ENCODE peak calls at places on chromosomes 11 and 22, in eight cellular contexts. U is IMR-90, Z is H1, J is SK-N-SH, V is A549, F is HepG2, P is K562, S is GM12878. R is an unnamed sample.

GRCh38 chr11:3165152-3165705 is at the start of gene OSBPL5:
- DNase-seq in V (peak), S (no peak), U (peak), P (peak), Z (no peak), J (peak), F (no peak), R (no peak)

GRCh38 chr11:112292188-112292587 is 31.5 kb upstream of the PLET1 start:
- DNase-seq in U (no peak), P (no peak), J (no peak), V (no peak), F (no peak), Z (no peak), S (no peak), R (no peak)

GRCh38 chr11:64135711-64136110 is 30.2 kb downstream of the MACROD1 start:
- DNase-seq in U (no peak), J (no peak), Z (no peak), S (no peak), F (no peak), V (no peak), P (no peak), R (no peak)

GRCh38 chr11:115581871-115582639 is 77.8 kb upstream of the CADM1 start:
- DNase-seq in Z (no peak), P (peak), U (peak), J (peak), S (no peak), F (no peak), V (no peak), R (no peak)

GRCh38 chr22:41770715-41771452 is 29.6 kb upstream of the CCDC134 start:
- DNase-seq in Z (no peak), F (no peak), U (no peak), S (no peak), P (no peak), J (no peak), V (no peak), R (no peak)

GRCh38 chr22:44721206-44721605 is 19.2 kb downstream of the PRR5 start:
- DNase-seq in Z (peak), P (peak), U (no peak), J (no peak), V (no peak), S (no peak), F (no peak), R (no peak)

GRCh38 chr22:20561882-20562281 is 54.5 kb downstream of the MED15 start:
- DNase-seq in J (no peak), U (no peak), V (no peak), F (no peak), Z (no peak), S (no peak), P (no peak), R (no peak)

GRCh38 chr11:75474878-75475766 is 42.1 kb upstream of the KLHL35 start:
- DNase-seq in F (no peak), J (peak), U (peak), V (no peak), S (no peak), P (peak), Z (peak), R (no peak)

GRCh38 chr11:88293931-88294330 is 43.6 kb downstream of the CTSC start:
- DNase-seq in S (no peak), U (peak), F (no peak), J (no peak), Z (no peak), V (no peak), P (no peak), R (no peak)

GRCh38 chr11:212150-213100 is 4.9 kb downstream of the RIC8A start:
- DNase-seq in V (no peak), J (no peak), S (no peak), Z (no peak), U (no peak), F (no peak), P (no peak), R (no peak)

GRCh38 chr11:5932671-5933070 is 9.4 kb upstream of the OR56A3 start:
- DNase-seq in Z (no peak), F (no peak), S (no peak), V (no peak), P (no peak), U (no peak), J (no peak), R (no peak)

GRCh38 chr22:29757096-29757495 is 9.7 kb downstream of the ZMAT5 start:
- DNase-seq in F (no peak), U (no peak), V (no peak), S (no peak), Z (no peak), J (no peak), P (no peak), R (no peak)

GRCh38 chr11:17574799-17575144 is 27.7 kb downstream of the OTOG start:
- DNase-seq in F (no peak), U (no peak), S (no peak), J (no peak), P (no peak), V (no peak), Z (peak), R (no peak)

GRCh38 chr22:41009222-41009948 is 58.2 kb downstream of the RBX1 start:
- DNase-seq in U (peak), S (no peak), Z (no peak), F (no peak), P (no peak), J (no peak), V (no peak), R (no peak)

GRCh38 chr11:75280227-75280671 is 39.7 kb downstream of the TPBGL start:
- DNase-seq in P (peak), V (peak), S (peak), U (peak), Z (peak), F (peak), J (peak), R (peak)

GRCh38 chr22:25331050-25331449 is 111.6 kb downstream of the CRYBB2 start:
- DNase-seq in F (no peak), P (no peak), U (no peak), V (no peak), Z (no peak), J (no peak), S (no peak), R (no peak)

GRCh38 chr11:59028105-59028504 is 58.0 kb upstream of the GLYATL1B start:
- DNase-seq in J (no peak), P (no peak), Z (no peak), V (no peak), U (no peak), F (no peak), S (no peak), R (no peak)

GRCh38 chr11:92130432-92130831 is 94.2 kb upstream of the FAT3 start:
- DNase-seq in V (no peak), S (no peak), F (no peak), J (no peak), U (peak), Z (no peak), P (no peak), R (no peak)

GRCh38 chr22:32308191-32308590 is 49.5 kb upstream of the RFPL3 start:
- DNase-seq in V (no peak), S (no peak), U (no peak), Z (no peak), F (no peak), J (no peak), P (no peak), R (no peak)

GRCh38 chr11:66888282-66888681 is 31.4 kb downstream of the LRFN4 start:
- DNase-seq in V (no peak), Z (no peak), U (no peak), J (no peak), P (no peak), F (no peak), S (no peak), R (no peak)

GRCh38 chr11:3894128-3894731 is 38.8 kb downstream of the STIM1 start:
- DNase-seq in V (no peak), F (no peak), Z (no peak), P (peak), S (peak), U (peak), J (no peak), R (no peak)

DNA sequence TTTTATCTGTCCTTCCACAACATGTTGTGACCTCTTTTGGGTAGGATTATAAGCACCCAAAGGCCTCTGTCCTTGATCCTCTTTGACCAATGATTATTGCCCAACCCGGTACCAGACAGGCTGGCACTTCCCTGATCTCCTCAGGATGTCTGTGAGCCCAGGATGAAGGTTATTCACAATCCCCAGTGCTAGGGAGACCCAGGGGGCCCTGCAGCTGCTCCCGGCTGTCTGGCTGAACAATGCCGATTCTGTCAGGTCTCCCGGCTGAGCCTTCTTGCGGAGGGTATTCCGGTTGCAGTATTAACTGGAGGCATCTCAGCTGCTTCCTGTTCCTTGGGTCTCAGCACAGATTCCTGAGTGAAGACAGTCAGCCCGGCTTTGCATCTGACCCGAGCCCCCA is 71.2 kb upstream of the CDON start:
- DNase-seq in S (no peak), Z (no peak), P (no peak), F (peak), U (no peak), V (no peak), J (no peak), R (no peak)
- TF ChIP-seq RAD21 in S (no peak), Z (no peak), P (no peak), F (no peak), U (no peak), V (no peak), J (no peak), R (no peak)

GRCh38 chr11:93143186-93143585 is 54.6 kb downstream of the SLC36A4 start:
- DNase-seq in S (no peak), V (no peak), P (no peak), J (no peak), F (no peak), Z (no peak), U (peak), R (no peak)

GRCh38 chr11:93145381-93145780 is 52.4 kb downstream of the SLC36A4 start:
- DNase-seq in U (no peak), P (no peak), S (no peak), V (no peak), J (no peak), F (no peak), Z (no peak), R (no peak)

DNA sequence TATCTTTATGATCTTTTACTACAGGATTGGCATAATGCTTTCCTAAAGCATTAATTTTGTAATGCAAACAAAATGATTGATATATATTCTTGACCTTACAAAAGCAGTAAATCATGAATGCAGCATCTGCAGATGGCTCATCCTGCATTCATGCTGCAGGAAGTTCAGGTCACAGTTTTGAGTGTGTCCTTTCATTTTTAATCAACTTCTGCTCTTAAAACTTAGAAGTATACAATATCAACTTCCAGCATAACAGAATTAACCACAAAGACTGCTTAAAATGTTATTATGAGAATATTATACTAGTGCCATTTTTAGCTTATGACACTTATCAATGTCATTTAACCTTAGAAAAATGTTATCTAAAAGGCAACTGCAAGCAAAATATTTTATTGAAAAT is 54.0 kb downstream of the SLC36A4 start:
- DNase-seq in V (no peak), Z (no peak), U (peak), P (no peak), S (no peak), F (no peak), J (no peak), R (no peak)
- TF ChIP-seq RAD21 in V (no peak), Z (no peak), U (no peak), P (no peak), S (no peak), F (no peak), J (no peak), R (no peak)

GRCh38 chr11:68806931-68807844 is 34.5 kb downstream of the CPT1A start:
- DNase-seq in S (no peak), J (no peak), Z (no peak), U (peak), P (no peak), V (no peak), F (no peak), R (no peak)
- TF ChIP-seq RAD21 in S (no peak), J (no peak), Z (no peak), U (no peak), P (no peak), V (no peak), F (no peak), R (no peak)

GRCh38 chr22:48955351-48956311 is 872.0 kb downstream of the BRD1 start:
- DNase-seq in J (no peak), F (no peak), S (no peak), U (no peak), P (no peak), V (no peak), Z (peak), R (no peak)
- TF ChIP-seq RAD21 in J (no peak), F (no peak), S (no peak), U (no peak), P (no peak), V (no peak), Z (no peak), R (no peak)

GRCh38 chr11:9858822-9859221 is 194.9 kb downstream of the SWAP70 start:
- DNase-seq in P (peak), S (no peak), Z (no peak), J (peak), V (no peak), F (peak), U (peak), R (no peak)
- TF ChIP-seq RAD21 in P (no peak), S (no peak), Z (no peak), J (no peak), V (no peak), F (no peak), U (no peak), R (no peak)

DNA sequence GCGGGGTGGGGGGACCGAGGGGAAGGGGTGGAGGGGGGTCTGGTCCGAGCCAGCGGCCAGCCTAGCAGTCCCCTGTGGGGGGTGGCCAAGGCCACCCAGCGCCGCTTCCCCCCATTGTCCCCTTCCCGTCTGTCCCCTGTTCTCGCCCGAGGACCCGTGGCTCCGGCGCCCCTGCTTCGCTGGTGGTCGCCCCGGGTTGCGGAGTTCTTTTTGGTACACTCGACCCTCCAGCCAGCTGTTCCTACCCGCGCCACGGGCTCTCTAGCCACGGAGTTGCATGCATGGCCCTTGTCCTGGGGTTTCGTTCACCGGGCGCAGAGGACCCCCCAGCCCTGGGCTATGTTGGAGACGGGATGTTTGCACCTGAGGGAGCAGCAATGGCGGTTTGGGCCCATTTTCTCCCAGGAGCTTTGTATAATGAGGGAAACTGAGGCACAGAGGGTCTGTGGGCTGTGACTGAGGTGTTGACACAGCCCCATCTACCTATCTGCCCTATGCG is 489 bp downstream of the RNF214 start:
- DNase-seq in F (no peak), Z (peak), S (no peak), J (peak), P (peak), V (peak), U (no peak), R (no peak)
- TF ChIP-seq RAD21 in F (no peak), Z (no peak), S (no peak), J (no peak), P (no peak), V (no peak), U (no peak), R (no peak)

DNA sequence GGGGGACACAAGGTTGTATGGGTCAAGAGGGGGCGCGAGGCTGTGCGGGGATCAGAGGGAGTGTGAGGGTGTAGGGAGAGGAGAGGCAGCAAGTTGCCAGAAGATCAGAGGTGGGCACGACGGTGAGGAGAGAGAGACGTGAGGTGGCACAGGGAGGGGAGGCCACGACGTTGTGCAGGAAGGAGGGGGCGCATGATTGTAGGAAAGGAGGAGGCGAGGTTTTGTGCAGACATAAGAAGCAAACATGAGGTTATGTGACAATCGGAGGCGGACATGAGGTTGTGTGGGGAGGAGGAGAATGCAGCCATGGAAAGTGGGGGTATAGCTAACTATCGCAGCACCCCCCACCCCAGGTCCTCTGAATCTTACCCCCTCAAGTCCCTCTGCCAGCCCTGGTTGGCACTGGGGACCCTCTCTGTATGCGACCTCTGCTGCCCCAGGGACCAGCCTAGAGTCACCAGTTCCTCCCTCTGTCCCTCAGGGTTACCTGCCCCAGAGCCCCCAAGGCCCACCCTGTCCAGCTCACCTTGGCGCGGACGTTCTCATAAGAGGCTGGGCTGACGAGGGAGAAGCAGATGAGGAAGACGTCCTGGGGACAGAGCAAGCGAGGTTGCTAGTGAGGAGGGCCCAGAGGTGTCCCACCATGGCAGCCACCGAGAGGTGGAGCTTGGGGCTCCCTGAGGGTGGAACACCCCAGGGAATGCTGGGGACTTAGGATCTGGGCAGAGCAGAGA is 12.5 kb downstream of the RAC2 start:
- DNase-seq in F (no peak), U (no peak), P (no peak), Z (no peak), S (no peak), V (no peak), J (peak), R (no peak)
- TF ChIP-seq RAD21 in F (no peak), U (no peak), P (no peak), Z (no peak), S (no peak), V (no peak), J (no peak), R (no peak)

GRCh38 chr11:61598886-61599868 is 18.3 kb upstream of the SYT7 start:
- DNase-seq in V (no peak), U (peak), J (peak), Z (peak), F (no peak), S (no peak), P (no peak), R (no peak)
- TF ChIP-seq RAD21 in V (no peak), U (no peak), J (no peak), Z (no peak), F (no peak), S (no peak), P (no peak), R (no peak)

R was measured in HCT116.